ENCODE peak calls at places on chromosome 15, in eight cellular contexts. One of them, this sample, is unnamed.
A peak's percentile ranks its signal among the peaks of the same experiment; 100 is the strongest.

GRCh38 chr15:93965491-93965890 is 265.9 kb upstream of the MCTP2 start:
- DNase-seq in transverse colon: no peak
- DNase-seq in upper lobe of right lung: no peak
- DNase-seq in neural progenitor cell: no peak
- DNase-seq in A549: no peak
- DNase-seq in IMR-90: no peak
- DNase-seq in SJSA1: no peak
- DNase-seq in psoas muscle: no peak
- DNase-seq in this sample: no peak

GRCh38 chr15:57377478-57377847 is 1.2 kb downstream of the CGNL1 start:
- DNase-seq in SJSA1: no peak
- DNase-seq in transverse colon: no peak
- DNase-seq in IMR-90: no peak
- DNase-seq in upper lobe of right lung: no peak
- DNase-seq in neural progenitor cell: no peak
- DNase-seq in psoas muscle: no peak
- DNase-seq in A549: peak; percentile 58
- DNase-seq in this sample: no peak

GRCh38 chr15:90991587-90992285 is 2.6 kb downstream of the PRC1 start:
- DNase-seq in SJSA1: peak; percentile 12
- DNase-seq in IMR-90: no peak
- DNase-seq in psoas muscle: no peak
- DNase-seq in upper lobe of right lung: no peak
- DNase-seq in A549: no peak
- DNase-seq in transverse colon: no peak
- DNase-seq in neural progenitor cell: no peak
- DNase-seq in this sample: no peak

GRCh38 chr15:41429003-41429890 is 12.4 kb downstream of the RTF1 start:
- DNase-seq in IMR-90: peak; percentile 19
- DNase-seq in upper lobe of right lung: no peak
- DNase-seq in transverse colon: peak; percentile 21
- DNase-seq in neural progenitor cell: no peak
- DNase-seq in psoas muscle: no peak
- DNase-seq in A549: no peak
- DNase-seq in SJSA1: no peak
- DNase-seq in this sample: no peak

GRCh38 chr15:79399591-79399990 is 32.5 kb upstream of the MINAR1 start:
- DNase-seq in psoas muscle: no peak
- DNase-seq in upper lobe of right lung: no peak
- DNase-seq in IMR-90: no peak
- DNase-seq in transverse colon: no peak
- DNase-seq in SJSA1: no peak
- DNase-seq in neural progenitor cell: no peak
- DNase-seq in A549: no peak
- DNase-seq in this sample: no peak

GRCh38 chr15:37931868-37932267 is 2.6 kb upstream of the TMCO5A start:
- DNase-seq in IMR-90: peak; percentile 80
- DNase-seq in neural progenitor cell: no peak
- DNase-seq in SJSA1: peak; percentile 34
- DNase-seq in upper lobe of right lung: no peak
- DNase-seq in psoas muscle: no peak
- DNase-seq in transverse colon: no peak
- DNase-seq in A549: no peak
- DNase-seq in this sample: no peak

GRCh38 chr15:70493376-70493775 is 270.0 kb downstream of the UACA start:
- DNase-seq in psoas muscle: no peak
- DNase-seq in SJSA1: no peak
- DNase-seq in upper lobe of right lung: no peak
- DNase-seq in IMR-90: no peak
- DNase-seq in transverse colon: no peak
- DNase-seq in neural progenitor cell: no peak
- DNase-seq in A549: no peak
- DNase-seq in this sample: no peak

GRCh38 chr15:25900901-25901300 is 37.8 kb upstream of the ATP10A start:
- DNase-seq in SJSA1: no peak
- DNase-seq in IMR-90: peak; percentile 37
- DNase-seq in A549: no peak
- DNase-seq in psoas muscle: peak; percentile 22
- DNase-seq in neural progenitor cell: no peak
- DNase-seq in transverse colon: no peak
- DNase-seq in upper lobe of right lung: no peak
- DNase-seq in this sample: no peak

GRCh38 chr15:78065284-78065872 is 12.1 kb downstream of the TBC1D2B start:
- DNase-seq in SJSA1: peak; percentile 98
- DNase-seq in psoas muscle: peak; percentile 71
- DNase-seq in transverse colon: peak; percentile 66
- DNase-seq in A549: no peak
- DNase-seq in IMR-90: peak; percentile 99
- DNase-seq in upper lobe of right lung: peak; percentile 78
- DNase-seq in neural progenitor cell: no peak
- DNase-seq in this sample: peak; percentile 46

GRCh38 chr15:27222479-27222878 is 251.5 kb downstream of the GABRG3 start:
- DNase-seq in neural progenitor cell: no peak
- DNase-seq in A549: peak; percentile 18
- DNase-seq in upper lobe of right lung: no peak
- DNase-seq in IMR-90: no peak
- DNase-seq in psoas muscle: no peak
- DNase-seq in SJSA1: no peak
- DNase-seq in transverse colon: no peak
- DNase-seq in this sample: peak; percentile 6

GRCh38 chr15:78177447-78177873 is 28.3 kb downstream of the IDH3A start:
- DNase-seq in psoas muscle: no peak
- DNase-seq in transverse colon: peak; percentile 51
- DNase-seq in upper lobe of right lung: no peak
- DNase-seq in A549: peak; percentile 61
- DNase-seq in neural progenitor cell: peak; percentile 84
- DNase-seq in IMR-90: no peak
- DNase-seq in SJSA1: peak; percentile 28
- DNase-seq in this sample: peak; percentile 22

GRCh38 chr15:33735637-33736247 is 232.6 kb upstream of the CHRM5 start:
- DNase-seq in A549: peak; percentile 46
- DNase-seq in upper lobe of right lung: no peak
- DNase-seq in neural progenitor cell: peak; percentile 72
- DNase-seq in transverse colon: peak; percentile 14
- DNase-seq in SJSA1: peak; percentile 24
- DNase-seq in psoas muscle: no peak
- DNase-seq in IMR-90: peak; percentile 41
- DNase-seq in this sample: peak; percentile 49

GRCh38 chr15:51861557-51862350 is 32.3 kb downstream of the TMOD3 start:
- DNase-seq in transverse colon: no peak
- DNase-seq in A549: no peak
- DNase-seq in psoas muscle: no peak
- DNase-seq in neural progenitor cell: no peak
- DNase-seq in IMR-90: no peak
- DNase-seq in upper lobe of right lung: no peak
- DNase-seq in SJSA1: no peak
- DNase-seq in this sample: no peak
- H3K27ac ChIP-seq in transverse colon: no peak overlapping the region
- H3K27ac ChIP-seq in A549: peak overlapping the region; percentile 8
- H3K27ac ChIP-seq in psoas muscle: no peak overlapping the region
- H3K27ac ChIP-seq in neural progenitor cell: no peak overlapping the region
- H3K27ac ChIP-seq in IMR-90: no peak overlapping the region
- H3K27ac ChIP-seq in upper lobe of right lung: no peak overlapping the region
- H3K27ac ChIP-seq in SJSA1: no peak overlapping the region
- H3K27ac ChIP-seq in this sample: no peak overlapping the region

GRCh38 chr15:39451121-39451698 is 129.7 kb upstream of the THBS1 start:
- DNase-seq in psoas muscle: no peak
- DNase-seq in neural progenitor cell: no peak
- DNase-seq in upper lobe of right lung: no peak
- DNase-seq in transverse colon: peak; percentile 61
- DNase-seq in SJSA1: no peak
- DNase-seq in IMR-90: peak; percentile 46
- DNase-seq in A549: no peak
- DNase-seq in this sample: no peak

GRCh38 chr15:39455502-39455991 is 125.3 kb upstream of the THBS1 start:
- DNase-seq in IMR-90: peak; percentile 90
- DNase-seq in neural progenitor cell: no peak
- DNase-seq in A549: no peak
- DNase-seq in transverse colon: no peak
- DNase-seq in psoas muscle: no peak
- DNase-seq in upper lobe of right lung: no peak
- DNase-seq in SJSA1: peak; percentile 15
- DNase-seq in this sample: no peak

GRCh38 chr15:39454189-39454986 is 126.5 kb upstream of the THBS1 start:
- DNase-seq in transverse colon: no peak
- DNase-seq in SJSA1: no peak
- DNase-seq in neural progenitor cell: no peak
- DNase-seq in psoas muscle: no peak
- DNase-seq in A549: no peak
- DNase-seq in IMR-90: peak; percentile 50
- DNase-seq in upper lobe of right lung: no peak
- DNase-seq in this sample: no peak

GRCh38 chr15:39456113-39456512 is 124.8 kb upstream of the THBS1 start:
- DNase-seq in IMR-90: no peak
- DNase-seq in psoas muscle: no peak
- DNase-seq in neural progenitor cell: no peak
- DNase-seq in upper lobe of right lung: no peak
- DNase-seq in A549: no peak
- DNase-seq in SJSA1: no peak
- DNase-seq in transverse colon: no peak
- DNase-seq in this sample: no peak

GRCh38 chr15:39453500-39454073 is 127.3 kb upstream of the THBS1 start:
- DNase-seq in transverse colon: no peak
- DNase-seq in psoas muscle: no peak
- DNase-seq in upper lobe of right lung: no peak
- DNase-seq in neural progenitor cell: no peak
- DNase-seq in SJSA1: no peak
- DNase-seq in A549: no peak
- DNase-seq in IMR-90: no peak
- DNase-seq in this sample: no peak
- H3K4me1 ChIP-seq in transverse colon: peaks cover 42% of the 10 kb centered on the region
- H3K4me1 ChIP-seq in psoas muscle: no peaks in the 10 kb centered on the region
- H3K4me1 ChIP-seq in upper lobe of right lung: no peaks in the 10 kb centered on the region
- H3K4me1 ChIP-seq in neural progenitor cell: no peaks in the 10 kb centered on the region
- H3K4me1 ChIP-seq in SJSA1: peaks cover 8% of the 10 kb centered on the region
- H3K4me1 ChIP-seq in A549: peaks cover 10% of the 10 kb centered on the region
- H3K4me1 ChIP-seq in IMR-90: peaks cover 8% of the 10 kb centered on the region
- H3K4me1 ChIP-seq in this sample: no peaks in the 10 kb centered on the region

GRCh38 chr15:63070681-63071129 is 28.2 kb downstream of the TPM1 start:
- DNase-seq in IMR-90: no peak
- DNase-seq in transverse colon: no peak
- DNase-seq in neural progenitor cell: no peak
- DNase-seq in SJSA1: peak; percentile 28
- DNase-seq in upper lobe of right lung: no peak
- DNase-seq in A549: no peak
- DNase-seq in psoas muscle: no peak
- DNase-seq in this sample: no peak

GRCh38 chr15:63069616-63069952 is 27.0 kb downstream of the TPM1 start:
- DNase-seq in psoas muscle: no peak
- DNase-seq in SJSA1: no peak
- DNase-seq in upper lobe of right lung: no peak
- DNase-seq in IMR-90: no peak
- DNase-seq in A549: no peak
- DNase-seq in neural progenitor cell: no peak
- DNase-seq in transverse colon: no peak
- DNase-seq in this sample: no peak

GRCh38 chr15:63072023-63072650 is 29.6 kb downstream of the TPM1 start:
- DNase-seq in SJSA1: no peak
- DNase-seq in transverse colon: no peak
- DNase-seq in A549: no peak
- DNase-seq in neural progenitor cell: no peak
- DNase-seq in upper lobe of right lung: no peak
- DNase-seq in IMR-90: no peak
- DNase-seq in psoas muscle: no peak
- DNase-seq in this sample: no peak

GRCh38 chr15:63072809-63073277 is 30.3 kb downstream of the TPM1 start:
- DNase-seq in IMR-90: no peak
- DNase-seq in neural progenitor cell: no peak
- DNase-seq in SJSA1: no peak
- DNase-seq in A549: no peak
- DNase-seq in transverse colon: no peak
- DNase-seq in upper lobe of right lung: no peak
- DNase-seq in psoas muscle: no peak
- DNase-seq in this sample: no peak

DNA sequence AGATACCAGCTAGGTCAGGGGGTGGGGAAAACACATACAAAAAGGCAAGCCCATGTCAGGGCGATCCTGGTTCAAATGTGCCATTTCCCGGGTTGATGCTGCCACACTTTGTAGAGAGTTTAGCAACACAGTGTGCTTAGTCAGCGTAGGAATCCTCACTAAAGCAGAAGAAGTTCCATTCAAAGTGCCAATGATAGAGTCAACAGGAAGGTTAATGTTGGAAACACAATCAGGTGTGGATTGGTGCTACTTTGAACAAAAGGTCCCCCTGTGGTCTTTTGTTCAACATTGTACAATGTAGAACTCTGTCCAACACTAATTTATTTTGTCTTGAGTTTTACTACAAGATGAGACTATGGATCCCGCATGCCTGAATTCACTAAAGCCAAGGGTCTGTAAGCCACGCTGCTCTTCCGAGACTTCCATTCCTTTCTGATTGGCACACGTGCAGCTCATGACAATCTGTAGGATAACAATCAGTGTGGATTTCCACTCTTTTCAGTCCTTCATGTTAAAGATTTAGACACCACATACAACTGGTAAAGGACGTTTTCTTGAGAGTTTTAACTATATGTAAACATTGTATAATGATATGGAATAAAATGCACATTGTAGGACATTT is 28.9 kb downstream of the TPM1 start:
- DNase-seq in neural progenitor cell: no peak
- DNase-seq in SJSA1: no peak
- DNase-seq in IMR-90: no peak
- DNase-seq in A549: no peak
- DNase-seq in transverse colon: no peak
- DNase-seq in upper lobe of right lung: no peak
- DNase-seq in psoas muscle: no peak
- DNase-seq in this sample: no peak
- H3K27ac ChIP-seq in neural progenitor cell: peak overlapping the region; percentile 55
- H3K27ac ChIP-seq in SJSA1: no peak overlapping the region
- H3K27ac ChIP-seq in IMR-90: no peak overlapping the region
- H3K27ac ChIP-seq in A549: no peak overlapping the region
- H3K27ac ChIP-seq in transverse colon: peak overlapping the region; percentile 5
- H3K27ac ChIP-seq in upper lobe of right lung: no peak overlapping the region
- H3K27ac ChIP-seq in psoas muscle: no peak overlapping the region
- H3K27ac ChIP-seq in this sample: no peak overlapping the region

GRCh38 chr15:58522391-58522790 is 90.6 kb downstream of the LIPC start:
- DNase-seq in SJSA1: no peak
- DNase-seq in upper lobe of right lung: no peak
- DNase-seq in transverse colon: no peak
- DNase-seq in neural progenitor cell: no peak
- DNase-seq in psoas muscle: no peak
- DNase-seq in IMR-90: no peak
- DNase-seq in A549: no peak
- DNase-seq in this sample: peak; percentile 56

GRCh38 chr15:58522865-58523264 is 91.1 kb downstream of the LIPC start:
- DNase-seq in A549: no peak
- DNase-seq in upper lobe of right lung: no peak
- DNase-seq in SJSA1: no peak
- DNase-seq in IMR-90: no peak
- DNase-seq in psoas muscle: no peak
- DNase-seq in neural progenitor cell: no peak
- DNase-seq in transverse colon: no peak
- DNase-seq in this sample: no peak

GRCh38 chr15:58520464-58520863 is 88.7 kb downstream of the LIPC start:
- DNase-seq in transverse colon: no peak
- DNase-seq in psoas muscle: no peak
- DNase-seq in neural progenitor cell: no peak
- DNase-seq in upper lobe of right lung: no peak
- DNase-seq in IMR-90: no peak
- DNase-seq in SJSA1: no peak
- DNase-seq in A549: no peak
- DNase-seq in this sample: no peak

GRCh38 chr15:58520936-58521292 is 89.1 kb downstream of the LIPC start:
- DNase-seq in neural progenitor cell: peak; percentile 52
- DNase-seq in transverse colon: no peak
- DNase-seq in SJSA1: peak; percentile 69
- DNase-seq in psoas muscle: no peak
- DNase-seq in A549: no peak
- DNase-seq in IMR-90: no peak
- DNase-seq in upper lobe of right lung: no peak
- DNase-seq in this sample: no peak

GRCh38 chr15:58521293-58521991 is 89.7 kb downstream of the LIPC start:
- DNase-seq in SJSA1: peak; percentile 91
- DNase-seq in IMR-90: peak; percentile 84
- DNase-seq in upper lobe of right lung: peak; percentile 78
- DNase-seq in A549: peak; percentile 60
- DNase-seq in transverse colon: no peak
- DNase-seq in neural progenitor cell: no peak
- DNase-seq in psoas muscle: peak; percentile 46
- DNase-seq in this sample: peak; percentile 64
- H3K4me1 ChIP-seq in SJSA1: peaks cover 40% of the 10 kb centered on the region
- H3K4me1 ChIP-seq in IMR-90: peaks cover 8% of the 10 kb centered on the region
- H3K4me1 ChIP-seq in upper lobe of right lung: peaks cover 25% of the 10 kb centered on the region
- H3K4me1 ChIP-seq in A549: peaks cover 48% of the 10 kb centered on the region
- H3K4me1 ChIP-seq in transverse colon: no peaks in the 10 kb centered on the region
- H3K4me1 ChIP-seq in neural progenitor cell: peaks cover 14% of the 10 kb centered on the region
- H3K4me1 ChIP-seq in psoas muscle: peaks cover 8% of the 10 kb centered on the region
- H3K4me1 ChIP-seq in this sample: peaks cover 37% of the 10 kb centered on the region